ENCODE peak calls at places on chromosomes 5 and 9, in nine cellular contexts. Y is neural crest cell, Z is GM13976, W is iris pigment epithelial cell, G is NCI-H345, F is hypothalamus, J is amniotic stem cell, E is HAP-1, C is NCI-H1092. U is an unnamed sample.

GRCh38 chr9:36584626-36585460 is 12.1 kb downstream of the MELK start:
- DNase-seq in Y (no peak), Z (no peak), W (peak; percentile 68), G (no peak), F (no peak), J (no peak), E (no peak), C (no peak), U (peak; percentile 92)

GRCh38 chr5:155049569-155050383 is 36.2 kb downstream of the KIF4B start:
- DNase-seq in Y (no peak), Z (no peak), W (peak; percentile 26), G (no peak), F (no peak), J (no peak), E (peak; percentile 9), C (no peak), U (no peak)

GRCh38 chr9:279674-280073 is 65.0 kb downstream of the DOCK8 start:
- DNase-seq in Y (no peak), Z (no peak), W (no peak), G (no peak), F (no peak), J (no peak), E (no peak), C (no peak), U (no peak)

GRCh38 chr5:179217356-179217755 is 127.9 kb downstream of the ADAMTS2 start:
- DNase-seq in Y (no peak), Z (no peak), W (no peak), G (no peak), F (no peak), J (no peak), E (no peak), C (no peak), U (peak; percentile 23)

GRCh38 chr5:36370073-36370472 is 68.4 kb upstream of the RANBP3L start:
- DNase-seq in Y (no peak), Z (no peak), W (no peak), G (no peak), F (no peak), J (no peak), E (no peak), C (no peak), U (no peak)

GRCh38 chr5:103589416-103590175 is 27.0 kb upstream of the NUDT12 start:
- DNase-seq in Y (no peak), Z (no peak), W (peak; percentile 55), G (no peak), F (no peak), J (no peak), E (no peak), C (no peak), U (peak; percentile 86)

GRCh38 chr5:91146221-91146620 is 236.9 kb downstream of the ARRDC3 start:
- DNase-seq in Y (no peak), Z (no peak), W (peak; percentile 77), G (no peak), F (no peak), J (no peak), E (no peak), C (no peak), U (peak; percentile 68)

GRCh38 chr5:65771266-65771665 is 49.3 kb downstream of the NLN start:
- DNase-seq in Y (no peak), Z (no peak), W (no peak), G (no peak), F (no peak), J (no peak), E (no peak), C (no peak), U (no peak)

GRCh38 chr9:127732444-127732843 is 2.6 kb downstream of the TOR2A start:
- DNase-seq in Y (no peak), Z (no peak), W (no peak), G (no peak), F (no peak), J (no peak), E (no peak), C (no peak), U (no peak)

GRCh38 chr5:83503662-83504061 is 32.1 kb downstream of the VCAN start:
- DNase-seq in Y (no peak), Z (no peak), W (peak; percentile 47), G (no peak), F (no peak), J (no peak), E (no peak), C (no peak), U (peak; percentile 43)

GRCh38 chr5:35938518-35939227 is at the start of gene CAPSL:
- DNase-seq in Y (peak; percentile 22), Z (no peak), W (peak; percentile 65), G (peak; percentile 3), F (peak; percentile 49), J (no peak), E (peak; percentile 19), C (no peak), U (peak; percentile 79)

GRCh38 chr5:145903862-145904261 is 31.0 kb upstream of the GRXCR2 start:
- DNase-seq in Y (no peak), Z (no peak), W (peak; percentile 21), G (no peak), F (no peak), J (no peak), E (no peak), C (no peak), U (peak; percentile 75)

GRCh38 chr5:181058321-181058720 is 18.3 kb downstream of the BTNL9 start:
- DNase-seq in Y (no peak), Z (no peak), W (no peak), G (no peak), F (no peak), J (no peak), E (no peak), C (no peak), U (no peak)

GRCh38 chr5:163347671-163348070 is 89.7 kb upstream of the CCNG1 start:
- DNase-seq in Y (peak; percentile 68), Z (peak; percentile 70), W (peak; percentile 57), G (peak; percentile 41), F (peak; percentile 4), J (peak; percentile 12), E (peak; percentile 80), C (peak; percentile 36), U (peak; percentile 76)

GRCh38 chr5:149938791-149939358 is 5.7 kb downstream of the PDE6A start:
- DNase-seq in Y (no peak), Z (no peak), W (peak; percentile 89), G (no peak), F (no peak), J (peak; percentile 38), E (no peak), C (no peak), U (peak; percentile 93)

GRCh38 chr9:130117816-130118632 is 54.2 kb upstream of the NCS1 start:
- DNase-seq in Y (no peak), Z (no peak), W (peak; percentile 47), G (no peak), F (no peak), J (no peak), E (no peak), C (no peak), U (peak; percentile 61)

GRCh38 chr9:96289392-96289791 is 12.6 kb downstream of the HSD17B3 start:
- DNase-seq in Y (peak; percentile 22), Z (no peak), W (no peak), G (no peak), F (no peak), J (no peak), E (peak; percentile 18), C (no peak), U (no peak)

GRCh38 chr5:143023447-143024096 is 253.4 kb downstream of the ARHGAP26 start:
- DNase-seq in Y (no peak), Z (peak; percentile 41), W (no peak), G (peak; percentile 27), F (peak; percentile 60), J (no peak), E (no peak), C (no peak), U (no peak)

GRCh38 chr9:133978226-133979123 is 13.6 kb downstream of the VAV2 start:
- DNase-seq in Y (no peak), Z (no peak), W (no peak), G (no peak), F (no peak), J (no peak), E (no peak), C (no peak), U (no peak)

GRCh38 chr9:84238652-84239051 is 101.9 kb downstream of the SLC28A3 start:
- DNase-seq in Y (no peak), Z (no peak), W (peak; percentile 9), G (no peak), F (no peak), J (no peak), E (peak; percentile 36), C (no peak), U (peak; percentile 6)

GRCh38 chr9:69485466-69485865 is 160.5 kb downstream of the ENTREP1 start:
- DNase-seq in Y (no peak), Z (no peak), W (no peak), G (no peak), F (no peak), J (no peak), E (no peak), C (no peak), U (no peak)

GRCh38 chr9:121736964-121737462 is 85.6 kb downstream of the DAB2IP start:
- DNase-seq in Y (no peak), Z (peak; percentile 45), W (no peak), G (no peak), F (no peak), J (no peak), E (peak; percentile 41), C (no peak), U (no peak)